ENCODE peak calls at places on chromosomes 4 and X, in four cellular contexts. K is A549, A is HCT116, N is SK-N-SH. E is an unnamed sample.

GRCh38 chr4:107818301-107818910 is 6.3 kb upstream of the SGMS2 start:
- DNase-seq in N (no peak), K (no peak), A (no peak), E (no peak)

GRCh38 chrX:44828008-44828605 is 15.7 kb upstream of the DUSP21 start:
- DNase-seq in N (no peak), K (peak), A (peak), E (peak)

GRCh38 chr4:62275470-62275869 is 1075.3 kb downstream of the ADGRL3 start:
- DNase-seq in K (no peak), A (no peak), N (no peak), E (no peak)

GRCh38 chrX:119272882-119273806 is 37.1 kb downstream of the PGRMC1 start:
- DNase-seq in N (peak), A (no peak), K (no peak), E (no peak)

GRCh38 chrX:71941771-71942170 is 31.1 kb downstream of the NHSL2 start:
- DNase-seq in N (no peak), A (no peak), K (no peak), E (peak)

GRCh38 chrX:121949041-121949760 is 901.8 kb downstream of the GLUD2 start:
- DNase-seq in A (no peak), N (no peak), K (no peak), E (no peak)

GRCh38 chrX:18075603-18076002 is 145.1 kb downstream of the BEND2 start:
- DNase-seq in A (no peak), K (no peak), N (no peak), E (no peak)

GRCh38 chrX:34658316-34658715 is 1.2 kb upstream of the TMEM47 start:
- DNase-seq in K (no peak), N (no peak), A (no peak), E (no peak)

GRCh38 chrX:153944140-153944799 is at the start of gene RENBP:
- DNase-seq in A (no peak), N (peak), K (no peak), E (no peak)

GRCh38 chrX:39904816-39905474 is 192.8 kb downstream of the BCOR start:
- DNase-seq in A (no peak), K (no peak), N (no peak), E (no peak)

GRCh38 chr4:75545526-75545925 is 10.3 kb upstream of the ODAPH start:
- DNase-seq in N (no peak), K (no peak), A (no peak), E (peak)

GRCh38 chr4:187073820-187074219 is 350.2 kb upstream of the FAT1 start:
- DNase-seq in A (no peak), N (no peak), K (no peak), E (no peak)
- TF ChIP-seq CTCF in A (no peak), N (no peak), K (no peak), E (no peak)

GRCh38 chr4:17664755-17665154 is 50.3 kb downstream of the MED28 start:
- DNase-seq in K (no peak), A (no peak), N (no peak), E (no peak)
- TF ChIP-seq CTCF in K (no peak), A (no peak), N (no peak), E (no peak)

DNA sequence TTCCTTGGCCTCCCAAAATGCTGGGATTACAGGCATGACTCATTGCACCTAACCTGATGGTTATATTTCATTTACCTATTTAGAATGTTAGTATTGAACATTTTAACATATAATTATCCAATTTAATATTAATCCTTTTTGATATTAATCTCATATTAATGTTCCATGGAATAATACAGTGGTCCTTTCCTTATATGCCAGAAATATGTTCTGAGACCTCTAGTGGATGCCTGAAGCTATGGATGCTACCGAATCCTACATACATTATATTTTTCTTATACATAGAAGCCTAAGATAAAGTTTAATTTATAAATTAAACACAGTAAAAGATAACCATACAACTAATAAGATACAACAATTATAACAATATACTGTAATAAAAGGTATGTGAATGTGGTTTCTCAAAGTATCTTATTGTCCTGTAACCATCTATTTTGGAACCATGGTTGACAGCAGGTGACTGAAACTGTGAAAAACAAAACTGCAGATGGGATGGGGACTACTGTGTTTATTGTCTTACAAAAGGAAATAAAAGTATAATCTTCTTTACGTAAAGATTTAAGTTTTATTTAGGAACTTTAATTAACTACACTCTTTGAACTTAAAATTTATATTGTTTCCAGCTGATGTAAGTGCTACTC is 431.4 kb downstream of the GRID2 start:
- DNase-seq in N (no peak), K (no peak), A (no peak), E (no peak)
- TF ChIP-seq CTCF in N (peak), K (no peak), A (no peak), E (no peak)

DNA sequence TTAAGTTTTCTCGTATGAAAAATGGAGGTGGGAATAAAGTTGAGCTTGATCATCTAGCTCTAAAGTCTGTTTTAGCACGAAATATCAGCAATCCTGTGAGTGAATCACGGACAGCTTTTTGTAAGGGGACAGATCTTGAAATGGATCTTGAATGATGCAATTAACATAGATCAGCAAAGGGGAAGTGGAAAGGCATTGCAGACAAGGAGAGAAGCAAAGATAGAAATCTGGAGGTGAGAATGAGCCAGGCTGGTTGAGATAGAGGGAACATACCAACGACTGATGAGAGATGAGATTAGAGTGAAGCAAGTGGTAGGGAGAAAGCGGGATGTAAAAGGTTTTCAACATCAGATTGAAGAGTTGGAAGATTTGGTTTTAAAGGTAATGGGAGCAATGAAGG is 4.6 kb upstream of the DGKK start:
- DNase-seq in A (no peak), N (no peak), K (no peak), E (no peak)
- TF ChIP-seq CTCF in A (no peak), N (no peak), K (no peak), E (no peak)

DNA sequence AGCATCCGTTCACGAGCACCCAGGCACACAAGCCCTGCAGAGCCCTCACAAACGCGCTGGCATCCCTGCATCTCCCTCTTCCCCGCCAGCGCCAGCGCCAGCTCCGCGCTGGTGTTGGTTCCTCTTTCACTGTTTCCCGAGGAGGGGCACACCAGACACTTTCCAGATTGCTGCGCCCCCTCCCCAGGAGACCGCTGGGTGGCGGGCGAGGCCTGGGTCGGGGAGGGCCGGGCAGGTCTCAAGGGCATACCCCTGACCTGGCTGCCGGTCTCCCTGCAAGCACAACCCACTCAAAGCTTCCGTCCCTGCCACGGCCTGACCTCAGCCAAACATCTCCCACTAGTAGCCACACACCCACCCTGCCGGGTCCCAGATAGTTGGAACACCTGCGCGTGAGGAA is 2.2 kb upstream of the NKX1-1 start:
- DNase-seq in A (no peak), K (no peak), N (peak), E (no peak)
- TF ChIP-seq CTCF in A (no peak), K (no peak), N (no peak), E (no peak)

DNA sequence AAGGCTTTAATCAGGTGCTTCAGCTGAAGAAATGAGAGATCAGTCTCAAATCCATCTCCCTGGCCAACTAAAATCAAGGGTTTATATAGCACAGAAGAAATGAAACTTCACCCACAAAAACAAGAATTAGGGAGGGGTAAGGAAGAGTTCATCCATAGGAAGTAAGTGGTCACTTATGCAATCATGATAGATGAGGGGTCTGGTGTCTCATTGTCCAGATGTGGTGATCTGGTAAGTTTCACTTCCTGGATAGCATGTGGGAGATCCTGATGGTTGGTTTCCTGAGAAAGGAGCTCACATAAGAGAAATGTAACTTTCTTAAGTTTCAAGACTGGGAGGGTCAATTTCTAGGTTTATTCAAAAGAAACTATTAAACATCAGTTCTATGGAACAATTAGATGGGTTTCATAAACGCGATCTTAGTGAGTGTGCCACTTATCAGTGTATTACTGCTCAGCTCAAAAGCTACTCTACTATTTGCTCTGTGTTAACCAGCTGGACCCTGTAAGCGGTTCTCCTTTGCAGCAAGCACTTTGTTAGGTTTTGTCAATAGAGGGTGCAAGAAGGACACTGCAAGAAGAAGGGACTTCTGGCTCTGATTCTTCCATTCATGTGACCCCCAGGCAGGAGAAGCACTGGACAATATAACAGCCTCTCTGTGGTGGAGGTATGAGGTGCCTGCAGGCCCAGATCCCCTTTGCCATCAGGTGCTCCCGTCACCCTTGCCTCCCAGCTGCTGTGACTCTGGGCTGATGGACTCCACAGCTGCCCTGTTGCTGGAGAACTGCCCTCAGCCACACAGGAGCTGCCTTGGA is 35.4 kb upstream of the HPSE start:
- DNase-seq in N (no peak), K (no peak), A (no peak), E (no peak)
- TF ChIP-seq CTCF in N (no peak), K (no peak), A (no peak), E (no peak)